ENCODE peak calls at places on chromosomes 3 and 15, in five cellular contexts. A is ELF-1; E is AG04450; P is Kasumi-1; V is stimulated activated CD8-positive, alpha-beta memory T cell treated with anti-CD3 and anti-CD28 coated beads, Interleukin-7, amount 100 ng/mL, for 1 hour. M is an unnamed sample.

GRCh38 chr15:88476635-88477038 is 9.1 kb downstream of the MRPS11 start:
- DNase-seq in A (peak), E (peak), P (peak), V (no peak), M (peak)

GRCh38 chr15:96344706-96345559 is 14.4 kb downstream of the NR2F2 start:
- DNase-seq in A (peak), E (no peak), P (no peak), V (no peak), M (no peak)

GRCh38 chr15:99981839-99982658 is 248.8 kb upstream of the LYSMD4 start:
- DNase-seq in A (peak), E (no peak), P (no peak), V (no peak), M (no peak)

GRCh38 chr3:12891985-12892839 is 50.8 kb upstream of the RPL32 start:
- DNase-seq in A (peak), E (peak), P (peak), V (no peak), M (peak)

GRCh38 chr3:126621627-126622345 is 33.1 kb downstream of the TXNRD3 start:
- DNase-seq in A (no peak), E (peak), P (no peak), V (no peak), M (no peak)

GRCh38 chr3:189570916-189571315 is 60.3 kb upstream of the TP63 start:
- DNase-seq in A (no peak), E (no peak), P (no peak), V (no peak), M (no peak)

GRCh38 chr3:57382933-57383332 is 90.4 kb upstream of the ASB14 start:
- DNase-seq in A (no peak), E (no peak), P (no peak), V (no peak), M (no peak)

GRCh38 chr15:89662893-89663673 is 7.8 kb upstream of the KIF7 start:
- DNase-seq in A (peak), E (peak), P (no peak), V (no peak), M (peak)

GRCh38 chr15:82648257-82649103 is 1.3 kb upstream of the CPEB1 start:
- DNase-seq in A (peak), E (no peak), P (no peak), V (no peak), M (no peak)

GRCh38 chr3:44915702-44916438 is 41.5 kb downstream of the TGM4 start:
- DNase-seq in A (peak), E (no peak), P (no peak), V (no peak), M (no peak)

GRCh38 chr3:159649951-159650350 is 338.7 kb upstream of the IL12A start:
- DNase-seq in A (no peak), E (no peak), P (no peak), V (no peak), M (no peak)

GRCh38 chr3:46266598-46266997 is 24.3 kb downstream of the CCR3 start:
- DNase-seq in A (no peak), E (no peak), P (no peak), V (no peak), M (no peak)

GRCh38 chr3:64530434-64531049 is 157.3 kb downstream of the ADAMTS9 start:
- DNase-seq in A (peak), E (no peak), P (peak), V (no peak), M (peak)

GRCh38 chr3:123076496-123077418 is 9.9 kb downstream of the PDIA5 start:
- DNase-seq in A (no peak), E (no peak), P (no peak), V (no peak), M (peak)

GRCh38 chr15:44501768-44502366 is 35.1 kb upstream of the EIF3J start:
- DNase-seq in A (no peak), E (peak), P (peak), V (no peak), M (peak)

GRCh38 chr3:72318504-72319201 is 529.6 kb downstream of the SHQ1 start:
- DNase-seq in A (peak), E (no peak), P (no peak), V (no peak), M (peak)

GRCh38 chr3:37661615-37662306 is 199.9 kb upstream of the CTDSPL start:
- DNase-seq in A (no peak), E (no peak), P (no peak), V (no peak), M (no peak)

GRCh38 chr15:79154491-79155182 is 64.1 kb upstream of the RASGRF1 start:
- DNase-seq in A (no peak), E (no peak), P (no peak), V (no peak), M (no peak)

GRCh38 chr3:81291586-81291985 is 469.9 kb downstream of the GBE1 start:
- DNase-seq in A (no peak), E (no peak), P (no peak), V (no peak), M (no peak)

GRCh38 chr3:5791558-5791957 is 604.1 kb downstream of the EDEM1 start:
- DNase-seq in A (no peak), E (no peak), P (no peak), V (no peak), M (no peak)

GRCh38 chr3:44883999-44884431 is 9.6 kb downstream of the TGM4 start:
- DNase-seq in A (no peak), E (peak), P (no peak), V (no peak), M (peak)

GRCh38 chr3:196080997-196081833 is 675 bp downstream of the TFRC start:
- DNase-seq in A (peak), E (no peak), P (peak), V (peak), M (peak)

GRCh38 chr3:122661633-122662032 is 19.0 kb upstream of the PARP14 start:
- DNase-seq in A (no peak), E (no peak), P (no peak), V (no peak), M (no peak)

GRCh38 chr3:77102916-77103769 is 63.2 kb downstream of the ROBO2 start:
- DNase-seq in A (no peak), E (no peak), P (no peak), V (no peak), M (no peak)

GRCh38 chr3:58551636-58552180 is 14.7 kb upstream of the ACOX2 start:
- DNase-seq in A (no peak), E (no peak), P (no peak), V (no peak), M (no peak)

GRCh38 chr3:15924914-15925313 is 127.1 kb upstream of the ANKRD28 start:
- DNase-seq in A (no peak), E (no peak), P (no peak), V (no peak), M (no peak)